ENCODE peak calls at places on chromosomes 16 and 17, in six cellular contexts. D is IMR-90, H is mesendoderm, F is H9, C is neuronal stem cell, T is mesenchymal stem cell. V is an unnamed sample.

GRCh38 chr16:21652451-21652850 is at the start of gene IGSF6:
- DNase-seq in C (no peak), D (no peak), F (no peak), H (no peak), T (no peak), V (no peak)

GRCh38 chr17:78722101-78722761 is 59.8 kb downstream of the CYTH1 start:
- DNase-seq in T (no peak), H (no peak), D (no peak), C (no peak), F (no peak), V (no peak)

GRCh38 chr17:30942311-30943079 is 20.8 kb downstream of the ADAP2 start:
- DNase-seq in H (no peak), F (no peak), D (peak; percentile 62), C (no peak), T (peak; percentile 35), V (no peak)

GRCh38 chr16:75238132-75238852 is 13.1 kb downstream of the BCAR1 start:
- DNase-seq in F (peak; percentile 27), T (peak; percentile 86), H (no peak), D (peak; percentile 91), C (no peak), V (no peak)

GRCh38 chr17:39739020-39739884 is 1.5 kb downstream of the GRB7 start:
- DNase-seq in F (peak; percentile 90), T (no peak), C (no peak), D (no peak), H (peak; percentile 80), V (no peak)

GRCh38 chr16:16857603-16858283 is 478.8 kb downstream of the NPIPA7 start:
- DNase-seq in C (no peak), H (peak; percentile 91), F (no peak), T (no peak), D (no peak), V (no peak)

GRCh38 chr17:7045492-7046126 is 1.7 kb upstream of the SLC16A11 start:
- DNase-seq in H (peak; percentile 74), D (peak; percentile 87), F (no peak), T (peak; percentile 85), C (peak; percentile 71), V (no peak)

GRCh38 chr16:81376880-81377279 is 62.1 kb downstream of the GAN start:
- DNase-seq in H (no peak), D (no peak), T (no peak), F (no peak), C (no peak), V (no peak)

GRCh38 chr16:26672206-26672605 is 394.5 kb upstream of the C16orf82 start:
- DNase-seq in C (no peak), T (no peak), F (no peak), H (peak; percentile 12), D (no peak), V (no peak)

GRCh38 chr16:4455081-4455480 is 19.3 kb downstream of the NMRAL1 start:
- DNase-seq in T (no peak), H (no peak), F (no peak), C (no peak), D (no peak), V (no peak)

DNA sequence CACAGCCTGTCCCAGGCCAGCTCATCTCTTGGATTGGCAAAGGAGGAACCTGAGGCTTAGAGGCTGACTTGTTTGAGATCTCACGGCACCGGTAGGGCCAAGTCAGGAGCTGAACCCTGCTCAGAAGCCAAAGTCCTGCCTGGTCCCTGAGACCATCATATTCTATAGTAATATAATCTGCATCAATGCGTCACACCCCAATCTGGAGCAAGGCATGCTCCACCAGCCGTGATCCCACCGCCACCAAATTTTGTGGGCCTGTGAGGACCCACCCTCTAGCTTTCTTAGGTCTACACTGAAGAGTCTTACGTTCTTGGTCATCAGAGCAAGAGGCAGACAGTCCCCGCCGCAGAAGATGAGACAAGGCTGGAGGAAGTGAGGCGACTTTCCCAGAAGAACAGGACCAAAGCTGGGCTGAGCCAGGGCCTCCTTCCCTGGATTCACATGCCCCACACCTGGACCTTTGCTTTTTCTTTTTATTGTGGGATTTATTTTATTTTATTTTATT is 2.7 kb downstream of the SULT1A1 start:
- DNase-seq in H (no peak), F (no peak), C (no peak), D (no peak), T (no peak), V (no peak)
- H3K18ac ChIP-seq in H (no peak overlapping the region), F (no peak overlapping the region), C (no peak overlapping the region), D (no peak overlapping the region), T (no peak overlapping the region), V (no peak overlapping the region)

DNA sequence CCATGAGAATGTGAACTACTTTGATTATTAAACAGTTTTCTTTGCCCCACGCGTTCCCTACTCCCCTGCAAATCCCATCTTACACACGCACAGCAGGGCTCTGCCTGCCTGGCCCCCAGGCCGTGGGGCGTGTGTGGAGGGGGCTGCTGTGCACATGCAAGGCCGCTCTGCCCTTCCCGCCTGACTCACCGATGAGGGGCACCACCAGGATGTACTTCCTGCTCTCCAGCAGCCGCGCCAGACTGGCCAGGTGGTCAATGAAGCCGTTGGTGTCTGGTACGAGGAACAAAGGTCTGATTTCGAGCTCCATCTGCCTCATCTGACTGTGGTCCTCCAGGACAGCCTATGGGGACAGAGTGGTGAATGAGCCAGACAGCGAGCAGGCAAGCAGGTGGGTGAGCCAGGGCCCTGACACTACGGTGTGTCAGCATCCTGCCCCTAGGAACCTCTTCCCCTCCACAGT is 13.7 kb downstream of the HIC1 start:
- DNase-seq in D (peak; percentile 90), F (no peak), H (no peak), T (peak; percentile 80), C (no peak), V (no peak)
- H2BK15ac ChIP-seq in D (peak overlapping the region; percentile 60), F (no peak overlapping the region), H (no peak overlapping the region), T (no peak overlapping the region), C (no peak overlapping the region), V (no peak overlapping the region)

GRCh38 chr16:86905302-86905701 is 327.0 kb downstream of the FOXL1 start:
- DNase-seq in T (no peak), H (no peak), C (no peak), D (no peak), F (no peak), V (no peak)
- H3K18ac ChIP-seq in T (no peak overlapping the region), H (no peak overlapping the region), C (peak overlapping the region; percentile 11), D (no peak overlapping the region), F (no peak overlapping the region), V (no peak overlapping the region)

GRCh38 chr16:14449790-14450463 is 180.1 kb downstream of the PARN start:
- DNase-seq in H (no peak), D (peak; percentile 57), T (no peak), F (no peak), C (no peak), V (no peak)
- H2BK15ac ChIP-seq in H (no peak overlapping the region), D (no peak overlapping the region), T (no peak overlapping the region), F (no peak overlapping the region), C (no peak overlapping the region), V (no peak overlapping the region)

DNA sequence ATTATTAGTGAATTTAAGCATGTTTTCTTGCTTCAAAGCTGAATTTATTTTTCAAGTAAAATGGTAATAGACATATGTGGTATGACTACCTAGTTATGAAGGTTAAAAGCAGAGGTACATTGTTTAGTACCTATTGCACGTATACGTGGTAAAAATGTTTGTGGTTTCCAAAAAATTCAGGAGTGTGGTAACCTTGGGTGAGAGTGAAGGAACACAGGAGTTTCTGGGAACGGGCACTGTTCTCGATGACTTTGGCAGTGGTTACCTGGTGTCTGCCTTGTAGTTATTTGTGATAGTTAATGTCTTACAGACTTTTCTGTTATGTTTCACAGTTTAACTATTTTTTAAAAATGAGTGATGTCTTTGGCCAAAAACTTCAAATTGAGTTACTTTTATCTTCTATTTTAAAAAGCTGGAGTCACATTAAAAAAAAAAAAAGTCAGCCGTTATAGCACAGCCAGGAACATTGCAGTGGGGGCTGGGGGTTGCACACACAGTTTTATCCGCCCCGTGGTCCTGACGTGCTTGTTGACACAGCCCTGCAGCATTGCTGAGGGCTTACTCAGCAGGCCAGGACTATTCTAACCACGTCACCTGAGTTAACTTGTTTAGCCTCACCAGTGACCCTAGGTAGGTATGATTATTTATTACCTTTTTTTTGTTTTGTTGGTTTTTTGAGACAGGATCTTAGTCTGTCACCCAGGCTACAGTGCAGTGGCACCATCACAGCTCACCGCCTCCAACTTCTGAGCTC is 10.9 kb downstream of the JPT2 start:
- DNase-seq in C (no peak), T (peak; percentile 32), F (no peak), D (no peak), H (no peak), V (no peak)
- H3K18ac ChIP-seq in C (no peak overlapping the region), T (no peak overlapping the region), F (no peak overlapping the region), D (no peak overlapping the region), H (no peak overlapping the region), V (no peak overlapping the region)

GRCh38 chr17:81726004-81726403 is 13.9 kb downstream of the SLC25A10 start:
- DNase-seq in C (no peak), F (no peak), T (no peak), H (no peak), D (no peak), V (no peak)

GRCh38 chr17:81723651-81724209 is 11.6 kb downstream of the SLC25A10 start:
- DNase-seq in D (no peak), C (no peak), T (no peak), F (no peak), H (no peak), V (no peak)

GRCh38 chr17:81719410-81720266 is 7.6 kb downstream of the SLC25A10 start:
- DNase-seq in H (no peak), T (no peak), D (no peak), C (no peak), F (no peak), V (no peak)

GRCh38 chr17:81720267-81721071 is 8.4 kb downstream of the SLC25A10 start:
- DNase-seq in H (no peak), C (no peak), D (no peak), F (no peak), T (no peak), V (no peak)

GRCh38 chr17:81722184-81723120 is 10.4 kb downstream of the SLC25A10 start:
- DNase-seq in F (no peak), D (no peak), T (no peak), C (no peak), H (no peak), V (peak; percentile 52)
- H2BK15ac ChIP-seq in F (no peak overlapping the region), D (no peak overlapping the region), T (no peak overlapping the region), C (no peak overlapping the region), H (no peak overlapping the region), V (peak overlapping the region; percentile 61)

DNA sequence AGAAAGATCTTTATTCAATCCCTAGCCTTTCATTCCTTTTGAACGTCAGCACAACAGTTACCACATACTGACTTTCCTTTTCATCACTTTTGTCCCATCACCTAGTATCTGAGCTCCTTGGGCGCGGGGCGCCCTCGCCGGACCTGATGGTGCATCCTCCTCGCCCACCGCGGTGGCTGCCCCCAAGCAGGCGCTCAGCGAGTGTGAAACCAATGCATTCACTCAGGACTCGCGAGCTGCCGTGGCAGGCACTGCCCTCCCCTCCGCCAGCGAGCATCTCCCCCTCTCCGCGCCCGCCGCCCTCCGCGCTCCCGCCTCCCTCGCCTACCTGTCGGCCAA is 756 bp downstream of the KLHL11 start:
- DNase-seq in D (no peak), H (no peak), C (no peak), F (no peak), T (no peak), V (no peak)
- H3K18ac ChIP-seq in D (no peak overlapping the region), H (no peak overlapping the region), C (peak overlapping the region; percentile 99), F (no peak overlapping the region), T (peak overlapping the region; percentile 93), V (no peak overlapping the region)

DNA sequence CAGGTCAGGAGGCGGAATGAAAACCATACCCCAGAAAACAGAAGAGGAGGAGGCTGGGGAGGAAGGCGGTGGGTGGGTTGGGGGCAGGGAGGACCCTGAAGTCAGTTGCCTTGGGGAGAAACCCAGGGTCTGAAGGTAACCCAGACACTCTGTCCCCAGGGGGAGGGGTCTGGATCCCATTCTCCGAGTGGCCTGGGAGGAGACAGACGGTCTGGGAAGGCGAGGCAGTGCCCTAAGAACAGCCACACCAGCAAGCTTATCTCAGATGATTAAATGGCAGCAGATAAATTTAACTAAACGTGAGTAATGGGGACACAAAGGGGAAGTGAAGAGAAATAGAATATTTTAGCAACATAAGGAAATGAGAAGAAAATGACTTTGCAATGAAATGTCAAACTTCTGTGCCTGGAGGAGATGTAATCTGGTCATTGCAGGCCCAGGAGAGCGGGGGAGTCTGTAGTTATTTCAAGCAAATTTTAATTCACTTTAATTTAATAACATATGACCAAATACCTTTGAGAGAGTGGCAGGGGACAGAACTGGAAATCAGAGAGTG is 21.4 kb upstream of the ZFP90 start:
- DNase-seq in C (no peak), F (no peak), H (no peak), T (no peak), D (no peak), V (no peak)
- H2BK15ac ChIP-seq in C (no peak overlapping the region), F (no peak overlapping the region), H (no peak overlapping the region), T (no peak overlapping the region), D (no peak overlapping the region), V (no peak overlapping the region)

V was measured in H1.